ENCODE peak calls at places on chromosomes 6 and 20, in five cellular contexts. Z, B, Y, R and M are unnamed samples.

GRCh38 chr6:97177905-97178304 is 105.1 kb downstream of the MMS22L start:
- DNase-seq in Z (no peak), B (no peak), R (no peak), Y (no peak), M (no peak)

GRCh38 chr20:25248501-25249172 is 752 bp downstream of the PYGB start:
- DNase-seq in R (no peak), Z (no peak), B (peak), Y (peak), M (no peak)

GRCh38 chr20:48740714-48741113 is 87.1 kb downstream of the PREX1 start:
- DNase-seq in Y (no peak), B (no peak), Z (no peak), R (no peak), M (peak)

GRCh38 chr6:118788702-118789101 is 105.2 kb upstream of the ASF1A start:
- DNase-seq in Y (no peak), Z (no peak), R (peak), B (no peak), M (no peak)

GRCh38 chr6:1328129-1328528 is 16.2 kb downstream of the FOXQ1 start:
- DNase-seq in R (no peak), Y (no peak), B (no peak), Z (no peak), M (no peak)

GRCh38 chr6:26489926-26490575 is 10.1 kb upstream of the BTN1A1 start:
- DNase-seq in B (no peak), R (no peak), Y (no peak), Z (no peak), M (no peak)

GRCh38 chr6:100880901-100881706 is at the start of gene ASCC3:
- DNase-seq in Z (peak), R (peak), B (peak), Y (peak), M (peak)

GRCh38 chr6:104995989-104996617 is 39.2 kb downstream of the LIN28B start:
- DNase-seq in R (no peak), Z (peak), Y (no peak), B (peak), M (no peak)

GRCh38 chr6:69022991-69023390 is 387.9 kb downstream of the ADGRB3 start:
- DNase-seq in Y (no peak), B (no peak), Z (peak), R (no peak), M (no peak)

GRCh38 chr6:145233955-145234354 is 501.4 kb downstream of the EPM2A start:
- DNase-seq in Z (no peak), R (no peak), Y (no peak), B (no peak), M (no peak)

GRCh38 chr6:22613695-22614094 is 44.3 kb downstream of the HDGFL1 start:
- DNase-seq in B (no peak), Y (no peak), Z (peak), R (no peak), M (no peak)

GRCh38 chr6:88626460-88626859 is 337.0 kb downstream of the RNGTT start:
- DNase-seq in Y (peak), B (no peak), R (no peak), Z (no peak), M (no peak)

GRCh38 chr6:43772571-43773049 is 2.6 kb downstream of the VEGFA start:
- DNase-seq in R (no peak), B (peak), Z (no peak), Y (no peak), M (no peak)

GRCh38 chr6:85403331-85404015 is 46.4 kb upstream of the NT5E start:
- DNase-seq in Z (peak), R (no peak), B (peak), Y (no peak), M (no peak)

GRCh38 chr20:48705208-48706115 is 122.3 kb downstream of the PREX1 start:
- DNase-seq in Y (no peak), Z (no peak), B (peak), R (no peak), M (no peak)

GRCh38 chr20:47358672-47359532 is 2.4 kb upstream of the ZMYND8 start:
- DNase-seq in R (no peak), B (peak), Z (peak), Y (no peak), M (no peak)

GRCh38 chr6:50840814-50841192 is 22.1 kb downstream of the TFAP2B start:
- DNase-seq in R (no peak), B (no peak), Y (no peak), Z (no peak), M (no peak)

GRCh38 chr6:104958178-104958520 is 1.2 kb downstream of the LIN28B start:
- DNase-seq in Z (no peak), Y (no peak), B (no peak), R (no peak), M (no peak)

GRCh38 chr20:32062776-32063170 is 10.7 kb downstream of the HCK start:
- DNase-seq in Y (no peak), B (no peak), Z (no peak), R (no peak), M (no peak)

GRCh38 chr20:8515810-8516435 is 383.9 kb downstream of the PLCB1 start:
- DNase-seq in Y (no peak), R (no peak), B (no peak), Z (no peak), M (no peak)

GRCh38 chr6:20399518-20399917 is 2.2 kb upstream of the E2F3 start:
- DNase-seq in Z (no peak), B (no peak), R (no peak), Y (no peak), M (no peak)

GRCh38 chr20:219290-220115 is 7.6 kb upstream of the DEFB129 start:
- DNase-seq in B (peak), Z (no peak), R (no peak), Y (peak), M (no peak)

GRCh38 chr6:79821859-79822258 is 125.5 kb downstream of the ELOVL4 start:
- DNase-seq in B (no peak), Y (no peak), R (no peak), Z (no peak), M (no peak)

GRCh38 chr6:44466955-44467354 is 79.4 kb downstream of the CDC5L start:
- DNase-seq in B (no peak), R (no peak), Z (no peak), Y (no peak), M (no peak)

GRCh38 chr6:163994566-163994965 is 580.0 kb downstream of the QKI start:
- DNase-seq in Y (no peak), B (no peak), R (no peak), Z (no peak), M (no peak)